ENCODE peak calls at places on chromosomes 5 and 9, in nine cellular contexts. S is GM12865, F is DND-41, T is uterus, H is K562, L is A549, M is stomach, A is fibroblast of lung, Q is fibroblast of mammary gland. U is an unnamed sample.
A peak's percentile ranks its signal among the peaks of the same experiment; 100 is the strongest.

GRCh38 chr5:124825983-124826337 is 79.5 kb upstream of the ZNF608 start:
- DNase-seq in A (no peak), H (no peak), F (no peak), Q (no peak), M (no peak), S (no peak), T (no peak), L (no peak), U (no peak)

GRCh38 chr5:142551242-142552067 is 134.4 kb downstream of the FGF1 start:
- DNase-seq in Q (peak; percentile 40), M (no peak), H (no peak), F (no peak), L (no peak), T (peak; percentile 17), A (no peak), S (no peak), U (no peak)

GRCh38 chr5:55232985-55233928 is at the start of gene CCNO:
- DNase-seq in H (peak; percentile 71), A (peak; percentile 78), M (peak; percentile 88), L (peak; percentile 80), T (peak; percentile 56), S (peak; percentile 69), F (peak; percentile 53), Q (peak; percentile 67), U (no peak)

GRCh38 chr5:108481355-108481931 is 99.5 kb upstream of the FBXL17 start:
- DNase-seq in Q (peak; percentile 42), F (no peak), M (no peak), A (peak; percentile 19), L (no peak), H (peak; percentile 53), T (no peak), S (peak; percentile 77), U (peak; percentile 47)

GRCh38 chr5:51388488-51389325 is 5.5 kb downstream of the ISL1 start:
- DNase-seq in S (no peak), A (no peak), T (no peak), Q (no peak), L (no peak), M (no peak), F (no peak), H (no peak), U (no peak)

GRCh38 chr5:95920822-95921221 is 40.8 kb downstream of the ELL2 start:
- DNase-seq in S (no peak), T (no peak), L (no peak), H (no peak), A (no peak), M (no peak), Q (no peak), F (no peak), U (no peak)

GRCh38 chr5:174303437-174304045 is 258.0 kb downstream of the NSG2 start:
- DNase-seq in A (no peak), H (no peak), L (no peak), S (peak; percentile 57), T (no peak), Q (no peak), M (no peak), F (no peak), U (no peak)

GRCh38 chr9:18890372-18890771 is 142.6 kb downstream of the SAXO1 start:
- DNase-seq in Q (peak; percentile 54), L (no peak), F (no peak), M (no peak), H (no peak), A (peak; percentile 78), S (peak; percentile 56), T (no peak), U (no peak)

GRCh38 chr9:92964607-92964975 is 17.3 kb downstream of the FGD3 start:
- DNase-seq in H (no peak), T (no peak), A (no peak), M (no peak), F (peak; percentile 43), L (no peak), S (no peak), Q (no peak), U (no peak)

GRCh38 chr9:108434502-108434901 is 421.3 kb downstream of the ACTL7B start:
- DNase-seq in T (no peak), L (no peak), H (no peak), F (no peak), Q (peak; percentile 87), S (no peak), M (no peak), A (peak; percentile 30), U (no peak)

GRCh38 chr9:68540712-68541535 is at the start of gene TMEM252:
- DNase-seq in Q (no peak), M (no peak), H (no peak), F (no peak), S (no peak), T (no peak), A (no peak), L (no peak), U (no peak)

GRCh38 chr9:72843525-72844439 is 109.1 kb downstream of the ALDH1A1 start:
- DNase-seq in H (no peak), A (no peak), S (peak; percentile 12), M (no peak), T (no peak), Q (no peak), F (no peak), L (peak; percentile 47), U (no peak)

GRCh38 chr5:137073192-137073591 is 425.9 kb downstream of the SPOCK1 start:
- DNase-seq in F (no peak), L (no peak), H (no peak), A (peak; percentile 58), S (no peak), Q (peak; percentile 84), M (no peak), T (no peak), U (no peak)

GRCh38 chr5:164518049-164518740 is 1012.8 kb downstream of the MAT2B start:
- DNase-seq in F (no peak), T (no peak), H (no peak), M (no peak), S (no peak), L (no peak), Q (no peak), A (no peak), U (no peak)

GRCh38 chr9:106619211-106619610 is 243.8 kb upstream of the ZNF462 start:
- DNase-seq in M (no peak), Q (peak; percentile 82), T (no peak), A (peak; percentile 80), H (no peak), L (no peak), F (no peak), S (no peak), U (no peak)

GRCh38 chr5:31365776-31366175 is 166.1 kb downstream of the DROSHA start:
- DNase-seq in A (no peak), S (no peak), Q (no peak), H (no peak), L (no peak), M (no peak), T (no peak), F (no peak), U (no peak)

GRCh38 chr5:7850533-7851239 is at the start of gene CFAP90:
- DNase-seq in Q (peak; percentile 35), F (no peak), M (peak; percentile 62), A (peak; percentile 62), L (no peak), S (no peak), T (peak; percentile 52), H (no peak), U (no peak)

GRCh38 chr5:80141147-80141671 is 106.1 kb downstream of the THBS4 start:
- DNase-seq in L (no peak), H (no peak), S (no peak), A (peak; percentile 15), T (peak; percentile 85), F (no peak), M (peak; percentile 42), Q (peak; percentile 80), U (no peak)

GRCh38 chr9:120729796-120730195 is 15.5 kb upstream of the MEGF9 start:
- DNase-seq in M (no peak), S (peak; percentile 37), T (no peak), H (peak; percentile 54), Q (no peak), L (no peak), F (no peak), A (no peak), U (no peak)
- TF ChIP-seq CTCF in M (no peak), S (peak; percentile 26), T (no peak), H (peak; percentile 62), Q (peak; percentile 9), L (no peak), F (peak; percentile 22), A (no peak), U (peak; percentile 51)

DNA sequence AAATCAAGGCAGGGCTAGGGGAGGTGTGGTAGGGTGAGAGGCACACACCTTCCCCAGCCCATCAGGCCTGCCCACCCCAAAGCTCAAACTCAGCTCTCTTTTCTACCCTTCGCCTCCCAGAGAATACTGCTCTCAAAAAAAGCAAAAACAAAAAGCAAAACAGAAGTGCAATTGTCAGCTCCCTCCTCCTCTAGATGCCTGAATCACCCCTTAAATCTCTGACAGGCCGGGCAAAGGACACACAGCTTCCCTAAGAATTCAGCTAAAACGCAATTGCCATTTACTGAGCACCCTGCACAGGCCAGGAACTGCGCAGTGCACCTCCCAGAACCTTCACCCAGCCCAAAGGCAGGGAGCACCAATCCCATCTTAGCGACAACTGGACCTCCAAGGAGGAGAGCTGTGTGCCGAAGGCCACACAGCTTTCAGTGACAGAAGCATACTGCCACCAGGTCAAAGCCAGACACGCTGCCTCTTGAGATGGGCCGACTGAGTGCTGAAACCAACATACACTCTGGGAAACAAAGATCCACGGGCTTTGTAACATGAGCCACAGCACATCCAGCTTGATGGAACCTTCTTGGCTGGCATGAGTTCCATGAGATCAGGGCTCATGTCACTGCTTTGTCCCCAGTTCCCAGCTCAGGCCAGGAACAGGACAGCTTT is 53.4 kb upstream of the STXBP1 start:
- DNase-seq in L (no peak), A (no peak), F (no peak), M (no peak), H (no peak), T (no peak), S (no peak), Q (no peak), U (no peak)
- H3K4me3 ChIP-seq in L (no peak overlapping the region), A (peak overlapping the region; percentile 4), F (no peak overlapping the region), M (no peak overlapping the region), H (no peak overlapping the region), T (no peak overlapping the region), S (no peak overlapping the region), Q (no peak overlapping the region), U (no peak overlapping the region)

GRCh38 chr9:128829477-128830251 is at the start of gene SPOUT1:
- DNase-seq in L (peak; percentile 97), H (peak; percentile 95), S (peak; percentile 96), F (peak; percentile 95), Q (peak; percentile 84), A (peak; percentile 88), M (peak; percentile 95), T (peak; percentile 94), U (peak; percentile 74)
- TF ChIP-seq CTCF in L (no peak), H (no peak), S (no peak), F (no peak), Q (no peak), A (no peak), M (no peak), T (no peak), U (no peak)

DNA sequence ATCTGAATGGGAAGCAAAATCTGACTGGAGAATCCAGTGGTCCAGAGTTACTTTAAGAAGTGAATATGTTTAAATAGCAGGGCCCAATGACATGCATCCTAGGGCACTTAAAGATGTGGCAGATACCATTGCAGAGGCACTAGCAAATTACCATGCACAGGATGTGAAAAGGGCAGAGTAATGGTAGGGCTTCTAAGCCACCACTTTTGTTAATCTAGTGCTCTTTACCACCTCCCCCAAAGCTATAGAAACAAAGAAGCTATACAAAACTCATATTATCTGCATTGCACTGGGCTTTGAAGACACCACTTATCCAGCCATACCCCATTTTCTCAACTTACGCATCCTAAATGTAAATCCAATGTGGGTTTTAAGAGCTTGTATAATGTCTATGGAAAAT is 81.2 kb downstream of the ZCCHC7 start:
- DNase-seq in H (peak; percentile 24), L (no peak), T (no peak), M (no peak), Q (no peak), S (no peak), A (no peak), F (no peak), U (no peak)
- H3K4me3 ChIP-seq in H (no peak overlapping the region), L (no peak overlapping the region), T (no peak overlapping the region), M (no peak overlapping the region), Q (no peak overlapping the region), S (no peak overlapping the region), A (no peak overlapping the region), F (no peak overlapping the region), U (no peak overlapping the region)